ENCODE peak calls at places on chromosome 11, in ten cellular contexts. E is OCI-LY7; T is natural killer cell treated with Interleukin-12 subunit alpha and Interleukin-12 subunit beta and Interleukin-15 and Interleukin-18, amount 100 ng/mL, for 72 hours; B is fibroblast of pulmonary artery; D is stimulated activated CD4-positive, alpha-beta T cell treated with anti-CD3 and anti-CD28 coated beads, TNF-alpha, amount 100 ng/mL, for 4 hours; U is A172; X is NCI-H1105; G is endothelial cell; Q is EL; P is HT1080. A is an unnamed sample.

GRCh38 chr11:73317373-73317772 is 9.3 kb downstream of the ARHGEF17 start:
- DNase-seq in B (no peak), T (no peak), U (no peak), P (no peak), X (no peak), D (no peak), E (no peak), G (no peak), Q (no peak), A (no peak)

GRCh38 chr11:121933694-121934093 is 182.3 kb downstream of the BLID start:
- DNase-seq in B (peak; percentile 32), D (no peak), G (no peak), Q (peak; percentile 18), X (no peak), U (no peak), P (no peak), T (no peak), E (no peak), A (no peak)

GRCh38 chr11:10397226-10397987 is 57.7 kb upstream of the AMPD3 start:
- DNase-seq in U (no peak), G (no peak), Q (no peak), T (no peak), E (no peak), X (no peak), D (no peak), B (no peak), P (no peak), A (no peak)

GRCh38 chr11:10233581-10233980 is 60.4 kb downstream of the SBF2 start:
- DNase-seq in X (no peak), Q (peak; percentile 90), B (peak; percentile 68), D (no peak), U (peak; percentile 80), P (peak; percentile 48), E (no peak), G (no peak), T (no peak), A (no peak)

GRCh38 chr11:12199231-12199948 is 89.0 kb downstream of the MICAL2 start:
- DNase-seq in Q (no peak), X (no peak), D (no peak), T (no peak), G (no peak), B (no peak), P (no peak), U (no peak), E (no peak), A (no peak)

GRCh38 chr11:1236316-1237127 is 13.7 kb downstream of the MUC5B start:
- DNase-seq in D (no peak), T (peak; percentile 44), B (no peak), X (no peak), U (no peak), G (no peak), Q (no peak), E (no peak), P (no peak), A (no peak)

GRCh38 chr11:61707574-61707973 is 27.4 kb downstream of the DAGLA start:
- DNase-seq in Q (no peak), E (no peak), B (no peak), D (no peak), T (no peak), P (no peak), G (no peak), U (no peak), X (no peak), A (no peak)

GRCh38 chr11:10410844-10411200 is 44.2 kb upstream of the AMPD3 start:
- DNase-seq in Q (no peak), B (no peak), D (no peak), G (no peak), X (no peak), T (no peak), E (no peak), U (no peak), P (no peak), A (no peak)

GRCh38 chr11:33310720-33311500 is 53.7 kb downstream of the HIPK3 start:
- DNase-seq in D (no peak), X (no peak), P (peak; percentile 35), T (no peak), U (peak; percentile 11), E (no peak), B (no peak), G (no peak), Q (peak; percentile 42), A (no peak)